ENCODE peak calls at places on chromosomes 11 and 22, in seven cellular contexts. P is amygdala, W is iris pigment epithelial cell, J is WTC11, G is RCC 7860, S is activated T-helper 1 cell treated with Interleukin-2 at 50 U/mL for 16 hours, U is psoas muscle. Y is an unnamed sample.

GRCh38 chr11:33258631-33259184 is 1.5 kb downstream of the HIPK3 start:
- DNase-seq in J (no peak), W (peak), S (no peak), G (no peak), P (no peak), U (no peak), Y (peak)

GRCh38 chr11:2811206-2812091 is 74.1 kb downstream of the CDKN1C start:
- DNase-seq in S (no peak), G (no peak), P (no peak), W (no peak), U (peak), J (peak), Y (no peak)

GRCh38 chr11:113926273-113927183 is 21.9 kb downstream of the HTR3B start:
- DNase-seq in W (peak), J (no peak), G (no peak), U (no peak), P (no peak), S (no peak), Y (no peak)

GRCh38 chr22:34842630-34843029 is 223.3 kb upstream of the ISX start:
- DNase-seq in U (no peak), J (peak), P (no peak), S (no peak), W (no peak), G (no peak), Y (no peak)

GRCh38 chr22:46010951-46011626 is 34.1 kb upstream of the WNT7B start:
- DNase-seq in W (no peak), U (peak), G (no peak), J (no peak), S (no peak), P (peak), Y (no peak)

GRCh38 chr11:253160-253885 is 16.5 kb downstream of the PSMD13 start:
- DNase-seq in G (no peak), S (no peak), W (no peak), J (no peak), U (no peak), P (no peak), Y (no peak)

GRCh38 chr22:49052023-49052538 is 775.6 kb downstream of the BRD1 start:
- DNase-seq in J (no peak), P (no peak), U (no peak), S (peak), W (no peak), G (no peak), Y (no peak)

GRCh38 chr11:86101493-86101892 is 32.6 kb upstream of the PICALM start:
- DNase-seq in G (peak), P (no peak), S (no peak), J (no peak), U (no peak), W (peak), Y (no peak)

GRCh38 chr11:110522456-110522855 is 92.7 kb downstream of the FDX1 start:
- DNase-seq in W (peak), U (no peak), P (no peak), J (no peak), S (no peak), G (no peak), Y (no peak)